ENCODE peak calls at places on chromosomes 11 and 22, in six cellular contexts. X is activated T-cell treated with anti-CD3 and anti-CD28 coated beads for 1 hour; I is Right ventricle myocardium superior; P is endothelial cell; E is CD4-positive, alpha-beta T cell; Z is fibroblast of lung. F is an unnamed sample.

GRCh38 chr11:124898711-124899110 is 1.0 kb upstream of the ROBO4 start:
- DNase-seq in X (no peak), I (peak), P (peak), E (no peak), Z (peak), F (no peak)

GRCh38 chr22:46625843-46626349 is 5.7 kb downstream of the GRAMD4 start:
- DNase-seq in X (no peak), I (no peak), P (no peak), E (no peak), Z (no peak), F (no peak)

GRCh38 chr11:118679483-118679882 is at the start of gene TREH:
- DNase-seq in X (no peak), I (no peak), P (no peak), E (no peak), Z (no peak), F (no peak)

GRCh38 chr11:100981196-100981824 is 148.3 kb downstream of the PGR start:
- DNase-seq in X (no peak), I (no peak), P (no peak), E (no peak), Z (no peak), F (no peak)

GRCh38 chr11:96150609-96151008 is 192.4 kb downstream of the MAML2 start:
- DNase-seq in X (no peak), I (no peak), P (no peak), E (no peak), Z (no peak), F (no peak)

GRCh38 chr11:133234883-133235282 is 297.4 kb downstream of the OPCML start:
- DNase-seq in X (no peak), I (no peak), P (no peak), E (no peak), Z (no peak), F (no peak)

GRCh38 chr11:14894657-14895598 is 2.9 kb upstream of the CYP2R1 start:
- DNase-seq in X (no peak), I (peak), P (no peak), E (no peak), Z (peak), F (no peak)

GRCh38 chr11:86896486-86896885 is 58.7 kb downstream of the FZD4 start:
- DNase-seq in X (no peak), I (no peak), P (no peak), E (no peak), Z (peak), F (no peak)

GRCh38 chr11:8356731-8357504 is 93.2 kb upstream of the LMO1 start:
- DNase-seq in X (no peak), I (peak), P (no peak), E (no peak), Z (peak), F (no peak)

GRCh38 chr11:65584723-65585171 is 8.9 kb downstream of the EHBP1L1 start:
- DNase-seq in X (no peak), I (no peak), P (no peak), E (no peak), Z (no peak), F (no peak)

GRCh38 chr11:102656528-102656927 is 31.4 kb upstream of the MMP20 start:
- DNase-seq in X (no peak), I (no peak), P (no peak), E (no peak), Z (no peak), F (no peak)

GRCh38 chr11:43802509-43802908 is 78.1 kb upstream of the ALKBH3 start:
- DNase-seq in X (no peak), I (no peak), P (no peak), E (no peak), Z (peak), F (no peak)

GRCh38 chr22:28183078-28183870 is 264.2 kb upstream of the PITPNB start:
- DNase-seq in X (no peak), I (no peak), P (no peak), E (no peak), Z (no peak), F (no peak)

GRCh38 chr11:9852465-9852864 is 188.6 kb downstream of the SWAP70 start:
- DNase-seq in X (no peak), I (no peak), P (no peak), E (no peak), Z (no peak), F (no peak)

GRCh38 chr22:39309364-39309861 is 10.0 kb downstream of the RPL3 start:
- DNase-seq in X (no peak), I (no peak), P (no peak), E (no peak), Z (peak), F (no peak)

GRCh38 chr11:128417607-128418324 is 169.6 kb downstream of the ETS1 start:
- DNase-seq in X (no peak), I (no peak), P (no peak), E (no peak), Z (peak), F (no peak)

GRCh38 chr11:134393638-134394037 is 18.4 kb downstream of the B3GAT1 start:
- DNase-seq in X (no peak), I (no peak), P (peak), E (no peak), Z (no peak), F (no peak)

GRCh38 chr22:25782831-25783230 is 40.8 kb downstream of the MYO18B start:
- DNase-seq in X (no peak), I (no peak), P (no peak), E (no peak), Z (no peak), F (no peak)

GRCh38 chr11:7575841-7576451 is 62.1 kb downstream of the PPFIBP2 start:
- DNase-seq in X (no peak), I (no peak), P (no peak), E (peak), Z (no peak), F (no peak)

F was measured in activated T-helper 2 cell treated with anti-CD3 and anti-CD28 coated beads, Interferon-gamma antibody, Interleukin-2, Interleukin-4, amounts not matched to agents 10 μg/mL and 5 μg/mL and 100 μg/mL, durations not matched to agents 14 hours and 24 hours and 36 hours.